ENCODE peak calls at places on chromosomes 7 and 10, in four cellular contexts. X is GM20000, V is mammary epithelial cell, N is suprapubic skin. W is an unnamed sample.
A peak's percentile ranks its signal among the peaks of the same experiment; 100 is the strongest.

GRCh38 chr10:43994539-43994938 is 345.9 kb upstream of the ZNF32 start:
- DNase-seq in X (no peak), V (no peak), N (no peak), W (no peak)

GRCh38 chr10:117320050-117320665 is 55.1 kb downstream of the PDZD8 start:
- DNase-seq in X (peak; percentile 19), V (no peak), N (no peak), W (peak; percentile 4)

GRCh38 chr10:2460846-2461245 is 606.5 kb upstream of the PFKP start:
- DNase-seq in X (no peak), V (no peak), N (no peak), W (no peak)

GRCh38 chr10:119817991-119818888 is 54.4 kb downstream of the MCMBP start:
- DNase-seq in X (peak; percentile 44), V (no peak), N (peak; percentile 81), W (peak; percentile 91)

GRCh38 chr7:80385512-80385911 is 126.4 kb downstream of the GNAT3 start:
- DNase-seq in X (no peak), V (peak; percentile 34), N (no peak), W (no peak)

GRCh38 chr10:15740261-15740660 is 20.5 kb upstream of the ITGA8 start:
- DNase-seq in X (no peak), V (no peak), N (no peak), W (no peak)

GRCh38 chr7:103660455-103661371 is 214.7 kb upstream of the SLC26A5 start:
- DNase-seq in X (no peak), V (peak; percentile 72), N (no peak), W (no peak)

GRCh38 chr7:107123392-107123791 is 45.4 kb upstream of the HBP1 start:
- DNase-seq in X (no peak), V (no peak), N (no peak), W (no peak)

GRCh38 chr7:152050547-152050971 is 25.1 kb downstream of the GALNT11 start:
- DNase-seq in X (no peak), V (peak; percentile 62), N (no peak), W (no peak)

GRCh38 chr7:129606801-129607200 is 4.7 kb upstream of the NRF1 start:
- DNase-seq in X (no peak), V (no peak), N (no peak), W (no peak)

GRCh38 chr7:40541336-40541735 is 406.5 kb downstream of the SUGCT start:
- DNase-seq in X (no peak), V (peak; percentile 29), N (no peak), W (no peak)

GRCh38 chr7:105131033-105131656 is 117.1 kb downstream of the KMT2E start:
- DNase-seq in X (peak; percentile 26), V (peak; percentile 19), N (no peak), W (peak; percentile 32)

GRCh38 chr10:122688293-122688989 is 11.2 kb downstream of the C10orf120 start:
- DNase-seq in X (no peak), V (peak; percentile 9), N (no peak), W (no peak)

GRCh38 chr10:79413196-79413595 is 32.2 kb downstream of the ZCCHC24 start:
- DNase-seq in X (no peak), V (no peak), N (no peak), W (no peak)

GRCh38 chr7:130145424-130146106 is 59.6 kb downstream of the TMEM209 start:
- DNase-seq in X (no peak), V (no peak), N (no peak), W (no peak)

GRCh38 chr10:4656576-4657194 is 169.3 kb upstream of the AKR1E2 start:
- DNase-seq in X (peak; percentile 38), V (peak; percentile 52), N (no peak), W (peak; percentile 57)

GRCh38 chr7:8590791-8591190 is 157.4 kb downstream of the NXPH1 start:
- DNase-seq in X (no peak), V (no peak), N (no peak), W (no peak)

GRCh38 chr7:139732471-139733167 is 45.2 kb downstream of the HIPK2 start:
- DNase-seq in X (no peak), V (no peak), N (no peak), W (no peak)

GRCh38 chr10:3471927-3472704 is 299.5 kb upstream of the PITRM1 start:
- DNase-seq in X (no peak), V (peak; percentile 65), N (no peak), W (no peak)

GRCh38 chr7:114852275-114852674 is 69.6 kb upstream of the MDFIC start:
- DNase-seq in X (no peak), V (no peak), N (no peak), W (no peak)

GRCh38 chr10:116767235-116767634 is 24.9 kb upstream of the HSPA12A start:
- DNase-seq in X (no peak), V (no peak), N (peak; percentile 80), W (peak; percentile 37)

GRCh38 chr10:24385776-24386175 is 176.8 kb downstream of the KIAA1217 start:
- DNase-seq in X (no peak), V (peak; percentile 57), N (no peak), W (no peak)

GRCh38 chr7:44218418-44219201 is 17.8 kb downstream of the YKT6 start:
- DNase-seq in X (no peak), V (no peak), N (no peak), W (peak; percentile 76)
- TF ChIP-seq CTCF in X (no peak), V (no peak), N (no peak), W (peak; percentile 24)

DNA sequence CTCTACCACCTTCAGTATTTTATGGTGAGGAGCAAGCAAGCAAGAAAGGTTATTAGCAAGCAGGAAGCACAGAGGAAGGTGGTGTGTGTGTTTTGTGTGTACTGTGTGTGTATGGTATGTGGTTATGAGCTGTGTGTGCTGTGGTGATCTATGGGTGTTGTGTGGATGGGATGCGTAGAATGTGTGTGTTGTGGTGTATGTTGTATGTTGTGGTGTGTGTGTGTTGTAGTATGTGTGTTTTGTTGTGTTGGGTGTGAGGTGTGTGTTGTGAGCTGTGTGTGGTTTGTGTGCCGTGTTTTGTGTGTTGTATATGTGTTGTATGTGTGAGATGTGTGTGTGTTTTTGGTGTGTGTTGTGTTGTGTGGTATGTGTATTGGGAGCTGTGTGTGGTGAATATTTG is 16.8 kb upstream of the IGFBP3 start:
- DNase-seq in X (no peak), V (no peak), N (no peak), W (no peak)
- TF ChIP-seq CTCF in X (no peak), V (no peak), N (no peak), W (no peak)

GRCh38 chr10:80568306-80568705 is 30.6 kb downstream of the SH2D4B start:
- DNase-seq in X (no peak), V (no peak), N (peak; percentile 47), W (no peak)
- TF ChIP-seq CTCF in X (no peak), V (no peak), N (no peak), W (no peak)

GRCh38 chr7:127409629-127410028 is 17.1 kb upstream of the ZNF800 start:
- DNase-seq in X (no peak), V (no peak), N (no peak), W (no peak)
- TF ChIP-seq CTCF in X (no peak), V (no peak), N (no peak), W (no peak)

GRCh38 chr7:2431260-2431867 is 28.0 kb downstream of the CHST12 start:
- DNase-seq in X (peak; percentile 57), V (no peak), N (no peak), W (no peak)
- TF ChIP-seq CTCF in X (peak; percentile 43), V (peak; percentile 55), N (peak; percentile 33), W (peak; percentile 17)

GRCh38 chr10:59773088-59773487 is 19.8 kb upstream of the MRLN start:
- DNase-seq in X (no peak), V (no peak), N (no peak), W (no peak)
- TF ChIP-seq CTCF in X (no peak), V (no peak), N (no peak), W (no peak)

GRCh38 chr7:78434281-78434680 is 635.7 kb downstream of the PHTF2 start:
- DNase-seq in X (no peak), V (no peak), N (no peak), W (no peak)

GRCh38 chr7:78435355-78435754 is 636.8 kb downstream of the PHTF2 start:
- DNase-seq in X (no peak), V (no peak), N (no peak), W (no peak)

GRCh38 chr7:78433421-78433820 is 634.8 kb downstream of the PHTF2 start:
- DNase-seq in X (no peak), V (no peak), N (no peak), W (no peak)

GRCh38 chr7:78438433-78438832 is 639.9 kb downstream of the PHTF2 start:
- DNase-seq in X (no peak), V (no peak), N (no peak), W (no peak)

DNA sequence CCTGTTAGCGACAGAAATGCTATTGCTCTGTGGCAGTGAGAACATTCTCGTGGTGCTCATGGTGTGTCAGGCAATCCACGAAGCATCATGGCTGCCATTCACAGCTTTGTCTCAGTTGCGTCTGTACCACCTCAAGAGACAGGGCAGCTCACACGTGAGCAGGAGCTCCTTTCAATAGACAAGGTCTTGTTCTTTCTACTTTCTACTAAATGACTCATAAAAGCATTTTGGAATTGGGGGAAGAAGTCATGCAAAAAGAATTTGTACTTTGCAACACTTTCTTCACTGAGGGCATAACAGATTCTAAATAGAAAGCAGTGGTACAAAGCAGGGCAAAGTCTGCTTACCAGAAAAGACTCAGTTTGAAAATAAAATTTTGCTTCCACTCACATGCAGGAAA is 638.5 kb downstream of the PHTF2 start:
- DNase-seq in X (no peak), V (peak; percentile 1), N (no peak), W (no peak)
- TF ChIP-seq CTCF in X (no peak), V (no peak), N (no peak), W (no peak)

GRCh38 chr7:75884401-75884800 is 5.6 kb downstream of the RHBDD2 start:
- DNase-seq in X (no peak), V (no peak), N (no peak), W (no peak)

GRCh38 chr7:75879771-75880184 is 944 bp downstream of the RHBDD2 start:
- DNase-seq in X (no peak), V (no peak), N (no peak), W (no peak)

GRCh38 chr7:75878769-75879596 is at the start of gene RHBDD2:
- DNase-seq in X (peak; percentile 100), V (peak; percentile 90), N (peak; percentile 97), W (peak; percentile 97)

GRCh38 chr7:75880242-75880641 is 1.4 kb downstream of the RHBDD2 start:
- DNase-seq in X (no peak), V (no peak), N (no peak), W (no peak)

GRCh38 chr7:75881436-75882095 is 2.7 kb downstream of the RHBDD2 start:
- DNase-seq in X (no peak), V (no peak), N (no peak), W (no peak)
- TF ChIP-seq CTCF in X (no peak), V (no peak), N (no peak), W (no peak)

W was measured in nephron progenitor cell.